ENCODE peak calls at places on chromosomes 1 and 21, in nine cellular contexts. M is substantia nigra, C is non-pigmented ciliary epithelial cell, N is AG08395, S is SK-N-DZ, P is A172, V is HT-29, H is NCI-H510A, E is globus pallidus. A is an unnamed sample.

GRCh38 chr1:107430540-107431228 is 289.8 kb downstream of the NTNG1 start:
- DNase-seq in P (peak; percentile 16), E (peak; percentile 50), M (no peak), V (peak; percentile 58), H (peak; percentile 7), N (peak; percentile 17), C (no peak), S (peak; percentile 53), A (no peak)

GRCh38 chr1:63063367-63063766 is 259.0 kb upstream of the FOXD3 start:
- DNase-seq in S (no peak), H (no peak), C (no peak), M (no peak), N (no peak), P (no peak), E (no peak), V (no peak), A (no peak)

GRCh38 chr21:16116067-16116466 is 386.3 kb downstream of the USP25 start:
- DNase-seq in C (no peak), P (no peak), E (no peak), V (no peak), M (no peak), H (no peak), N (no peak), S (no peak), A (no peak)

GRCh38 chr1:169108897-169109560 is 2.5 kb downstream of the ATP1B1 start:
- DNase-seq in E (peak; percentile 83), S (peak; percentile 55), V (peak; percentile 78), C (no peak), P (peak; percentile 56), M (no peak), N (no peak), H (peak; percentile 36), A (no peak)

GRCh38 chr1:201192478-201192804 is 1.8 kb downstream of the IGFN1 start:
- DNase-seq in C (no peak), S (no peak), P (peak; percentile 92), N (no peak), M (no peak), E (no peak), H (no peak), V (no peak), A (no peak)

GRCh38 chr1:22674410-22674749 is 21.3 kb downstream of the C1QB start:
- DNase-seq in V (peak; percentile 21), M (no peak), C (no peak), E (no peak), S (no peak), H (no peak), N (no peak), P (no peak), A (no peak)

GRCh38 chr1:25246600-25247023 is 642 bp downstream of the RSRP1 start:
- DNase-seq in P (no peak), H (no peak), V (no peak), M (no peak), S (peak; percentile 15), E (no peak), C (no peak), N (no peak), A (no peak)

GRCh38 chr1:8763888-8764287 is 53.6 kb downstream of the RERE start:
- DNase-seq in P (no peak), M (no peak), C (no peak), E (no peak), S (peak; percentile 27), H (no peak), N (no peak), V (no peak), A (no peak)

GRCh38 chr1:109161836-109162606 is 48.1 kb downstream of the ELAPOR1 start:
- DNase-seq in M (no peak), S (no peak), V (no peak), P (peak; percentile 40), H (no peak), C (peak; percentile 65), N (peak; percentile 87), E (peak; percentile 45), A (no peak)

GRCh38 chr1:183227963-183228649 is 42.0 kb downstream of the LAMC2 start:
- DNase-seq in V (peak; percentile 63), M (no peak), E (no peak), C (no peak), H (no peak), N (peak; percentile 62), S (peak; percentile 63), P (peak; percentile 64), A (no peak)

GRCh38 chr1:154707901-154708514 is 100.0 kb upstream of the ADAR start:
- DNase-seq in P (no peak), N (no peak), M (no peak), E (no peak), V (no peak), H (no peak), C (no peak), S (no peak), A (no peak)

GRCh38 chr1:202172015-202172355 is 11.6 kb upstream of the PTPN7 start:
- DNase-seq in P (no peak), V (no peak), H (no peak), M (no peak), E (no peak), C (no peak), S (no peak), N (no peak), A (no peak)

GRCh38 chr21:26933448-26933847 is 33.4 kb downstream of the ADAMTS5 start:
- DNase-seq in C (no peak), V (no peak), M (no peak), E (no peak), N (no peak), H (no peak), S (peak; percentile 52), P (peak; percentile 29), A (no peak)

GRCh38 chr1:185170291-185170848 is 13.4 kb downstream of the SWT1 start:
- DNase-seq in P (peak; percentile 62), M (no peak), E (peak; percentile 63), S (peak; percentile 59), V (peak; percentile 86), C (no peak), H (peak; percentile 63), N (peak; percentile 65), A (no peak)

GRCh38 chr1:168112673-168113305 is 23.9 kb downstream of the GPR161 start:
- DNase-seq in P (peak; percentile 78), V (peak; percentile 26), M (no peak), E (no peak), H (peak; percentile 70), N (peak; percentile 52), C (peak; percentile 50), S (no peak), A (peak; percentile 89)

GRCh38 chr1:200731654-200732332 is 6.9 kb upstream of the CAMSAP2 start:
- DNase-seq in S (no peak), V (no peak), N (no peak), P (peak; percentile 40), E (no peak), M (no peak), C (no peak), H (no peak), A (no peak)

GRCh38 chr1:88608139-88608943 is 75.7 kb upstream of the PKN2 start:
- DNase-seq in M (no peak), N (peak; percentile 39), S (peak; percentile 35), H (no peak), E (no peak), V (peak; percentile 71), P (peak; percentile 16), C (no peak), A (no peak)

GRCh38 chr1:170885551-170885950 is 49.8 kb upstream of the MROH9 start:
- DNase-seq in P (peak; percentile 12), H (no peak), N (peak; percentile 35), C (no peak), E (no peak), V (no peak), M (no peak), S (no peak), A (no peak)

GRCh38 chr1:34113362-34113761 is 51.7 kb downstream of the CSMD2 start:
- DNase-seq in H (peak; percentile 10), E (peak; percentile 39), C (no peak), V (no peak), S (no peak), M (no peak), N (no peak), P (no peak), A (no peak)

GRCh38 chr1:227604446-227604845 is 41.1 kb downstream of the ZNF678 start:
- DNase-seq in H (no peak), E (no peak), M (no peak), N (no peak), P (no peak), C (peak; percentile 26), S (no peak), V (no peak), A (no peak)

GRCh38 chr1:88701275-88701674 is 17.2 kb downstream of the PKN2 start:
- DNase-seq in E (peak; percentile 29), H (no peak), S (no peak), C (no peak), P (no peak), M (no peak), N (no peak), V (no peak), A (no peak)

GRCh38 chr1:247291835-247292561 is 36.1 kb downstream of the VN1R5 start:
- DNase-seq in S (peak; percentile 15), P (no peak), M (no peak), H (no peak), C (no peak), N (no peak), V (no peak), E (no peak), A (no peak)

GRCh38 chr1:203326830-203327683 is 21.7 kb downstream of the BTG2 start:
- DNase-seq in H (peak; percentile 93), V (peak; percentile 95), C (no peak), S (peak; percentile 92), N (peak; percentile 98), E (peak; percentile 92), P (peak; percentile 81), M (peak; percentile 77), A (peak; percentile 95)

GRCh38 chr1:242011879-242012674 is 13.2 kb upstream of the MAP1LC3C start:
- DNase-seq in S (no peak), V (no peak), M (no peak), H (no peak), C (no peak), N (peak; percentile 42), P (peak; percentile 82), E (no peak), A (no peak)

GRCh38 chr1:151494741-151495281 is 16.4 kb upstream of the CGN start:
- DNase-seq in H (no peak), M (no peak), N (peak; percentile 45), E (peak; percentile 71), C (no peak), V (peak; percentile 87), P (peak; percentile 100), S (no peak), A (no peak)

GRCh38 chr1:206833741-206834140 is 31.7 kb upstream of the IL20 start:
- DNase-seq in M (no peak), N (no peak), S (no peak), P (no peak), C (no peak), V (no peak), H (peak; percentile 17), E (no peak), A (peak; percentile 74)

GRCh38 chr1:231272880-231273279 is 31.9 kb downstream of the GNPAT start:
- DNase-seq in E (no peak), N (no peak), M (no peak), H (no peak), P (no peak), S (no peak), V (no peak), C (peak; percentile 24), A (no peak)

GRCh38 chr21:37450385-37451044 is 83.9 kb downstream of the DYRK1A start:
- DNase-seq in M (no peak), E (no peak), S (no peak), P (peak; percentile 72), V (no peak), C (no peak), N (peak; percentile 18), H (no peak), A (no peak)

GRCh38 chr1:153597206-153597605 is 15.7 kb downstream of the S100A16 start:
- DNase-seq in M (no peak), V (no peak), H (no peak), N (peak; percentile 58), C (no peak), P (peak; percentile 91), E (no peak), S (no peak), A (no peak)

GRCh38 chr21:45019887-45020537 is 54.4 kb upstream of the ADARB1 start:
- DNase-seq in E (no peak), C (no peak), H (no peak), V (no peak), M (no peak), N (no peak), S (no peak), P (no peak), A (no peak)

GRCh38 chr1:210293191-210293607 is 35.5 kb upstream of the HHAT start:
- DNase-seq in E (no peak), C (no peak), P (peak; percentile 39), V (no peak), S (no peak), M (no peak), N (peak; percentile 82), H (no peak), A (no peak)

A was measured in NCI-H187 treated with DMSO at 0.1 percent for 48 hours.